ENCODE peak calls at places on chromosomes 6 and 20, in seven cellular contexts. U is heart left ventricle, F is gastrocnemius medialis, C is lower leg skin, E is HepG2, T is uterus, V is tibial nerve. L is an unnamed sample.

GRCh38 chr6:158863646-158864045 is 44.5 kb upstream of the EZR start:
- DNase-seq in U (no peak), F (no peak), C (peak; percentile 29), E (no peak), T (no peak), V (no peak), L (no peak)

GRCh38 chr20:33474097-33474846 is 15.6 kb upstream of the CBFA2T2 start:
- DNase-seq in U (no peak), F (no peak), C (no peak), E (peak; percentile 71), T (no peak), V (no peak), L (no peak)

GRCh38 chr6:2680264-2680908 is 70.3 kb downstream of the MYLK4 start:
- DNase-seq in U (no peak), F (no peak), C (no peak), E (no peak), T (no peak), V (no peak), L (no peak)

GRCh38 chr20:13299401-13299800 is 78.3 kb downstream of the ISM1 start:
- DNase-seq in U (no peak), F (no peak), C (no peak), E (no peak), T (no peak), V (no peak), L (no peak)

GRCh38 chr20:22583773-22584629 is at the start of gene FOXA2:
- DNase-seq in U (no peak), F (no peak), C (no peak), E (peak; percentile 93), T (no peak), V (no peak), L (no peak)

GRCh38 chr6:11675610-11676009 is 103.0 kb downstream of the ADTRP start:
- DNase-seq in U (no peak), F (no peak), C (no peak), E (no peak), T (no peak), V (no peak), L (no peak)

GRCh38 chr20:3768342-3769130 is 983 bp upstream of the ADISSP start:
- DNase-seq in U (peak; percentile 76), F (peak; percentile 44), C (peak; percentile 95), E (peak; percentile 83), T (peak; percentile 71), V (peak; percentile 60), L (peak; percentile 75)

GRCh38 chr6:103122766-103123601 is 1729.5 kb downstream of the GRIK2 start:
- DNase-seq in U (peak; percentile 13), F (no peak), C (no peak), E (peak; percentile 44), T (no peak), V (no peak), L (no peak)

GRCh38 chr6:131924881-131925474 is 26.2 kb downstream of the CCN2 start:
- DNase-seq in U (no peak), F (no peak), C (no peak), E (peak; percentile 77), T (no peak), V (no peak), L (no peak)

GRCh38 chr6:143545976-143546547 is 34.5 kb upstream of the FUCA2 start:
- DNase-seq in U (no peak), F (no peak), C (no peak), E (peak; percentile 68), T (no peak), V (no peak), L (no peak)

GRCh38 chr6:44229376-44230033 is 6.1 kb downstream of the SLC29A1 start:
- DNase-seq in U (peak; percentile 62), F (peak; percentile 88), C (no peak), E (no peak), T (no peak), V (no peak), L (no peak)

GRCh38 chr20:52746768-52747167 is 225.4 kb upstream of the TSHZ2 start:
- DNase-seq in U (no peak), F (no peak), C (no peak), E (no peak), T (no peak), V (no peak), L (no peak)

GRCh38 chr6:146886587-146887446 is 288.0 kb downstream of the ADGB start:
- DNase-seq in U (no peak), F (no peak), C (no peak), E (no peak), T (no peak), V (no peak), L (no peak)

GRCh38 chr6:89640804-89641203 is 2.3 kb upstream of the LYRM2 start:
- DNase-seq in U (no peak), F (no peak), C (no peak), E (no peak), T (no peak), V (no peak), L (no peak)

GRCh38 chr6:99521557-99522286 is 6.5 kb upstream of the USP45 start:
- DNase-seq in U (no peak), F (no peak), C (no peak), E (peak; percentile 6), T (peak; percentile 39), V (no peak), L (no peak)

GRCh38 chr20:62065669-62066338 is at the start of gene TAF4:
- DNase-seq in U (peak; percentile 81), F (peak; percentile 58), C (peak; percentile 94), E (peak; percentile 59), T (peak; percentile 80), V (peak; percentile 39), L (peak; percentile 98)
- TF ChIP-seq POLR2A in U (peak; percentile 85), F (peak; percentile 86), C (no peak), E (peak; percentile 92), T (peak; percentile 93), V (peak; percentile 54), L (peak; percentile 95)

DNA sequence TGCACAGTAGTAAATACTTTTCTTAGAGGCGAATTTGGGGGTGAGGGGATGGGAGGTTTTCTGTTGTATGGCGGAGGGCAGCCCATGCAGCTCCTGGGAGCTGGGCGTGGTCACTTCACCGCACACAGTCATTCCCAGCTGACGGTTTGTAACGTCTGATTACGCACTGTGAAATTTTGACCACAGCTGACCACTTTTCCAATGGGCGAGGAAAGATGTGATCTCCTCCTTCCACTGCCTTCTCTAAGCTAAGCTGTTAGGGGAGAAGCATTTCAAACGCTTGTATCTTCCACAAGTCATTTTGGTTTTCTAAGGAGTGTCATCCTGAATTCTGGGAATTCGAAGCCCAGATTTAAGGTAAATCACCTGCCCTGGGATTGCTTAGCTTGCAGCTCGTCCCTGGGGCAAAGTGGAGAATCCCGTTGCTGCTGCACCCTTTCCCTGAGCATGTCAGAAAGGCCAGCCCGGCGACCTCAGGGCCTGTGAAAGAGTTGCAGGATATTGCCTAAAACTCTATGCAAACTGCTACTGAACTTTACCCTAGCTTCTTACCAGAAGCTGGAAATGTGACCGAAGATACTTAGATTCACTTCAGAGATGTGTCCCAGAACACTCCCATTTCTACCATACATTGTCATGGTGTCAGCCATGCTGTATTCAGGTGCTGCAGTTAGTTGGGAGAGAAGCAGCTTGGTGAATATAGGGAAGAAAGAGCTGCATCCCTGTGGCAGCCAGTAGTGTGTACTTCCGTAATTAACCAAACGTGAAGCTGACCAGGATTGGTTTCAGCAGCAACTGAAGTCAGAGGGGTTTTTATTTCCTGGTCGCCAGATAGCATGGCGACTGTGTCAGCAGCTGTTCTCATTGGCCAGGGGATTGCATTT is 58.9 kb downstream of the RREB1 start:
- DNase-seq in U (no peak), F (no peak), C (no peak), E (no peak), T (no peak), V (no peak), L (no peak)
- TF ChIP-seq POLR2A in U (no peak), F (no peak), C (no peak), E (no peak), T (no peak), V (no peak), L (no peak)

DNA sequence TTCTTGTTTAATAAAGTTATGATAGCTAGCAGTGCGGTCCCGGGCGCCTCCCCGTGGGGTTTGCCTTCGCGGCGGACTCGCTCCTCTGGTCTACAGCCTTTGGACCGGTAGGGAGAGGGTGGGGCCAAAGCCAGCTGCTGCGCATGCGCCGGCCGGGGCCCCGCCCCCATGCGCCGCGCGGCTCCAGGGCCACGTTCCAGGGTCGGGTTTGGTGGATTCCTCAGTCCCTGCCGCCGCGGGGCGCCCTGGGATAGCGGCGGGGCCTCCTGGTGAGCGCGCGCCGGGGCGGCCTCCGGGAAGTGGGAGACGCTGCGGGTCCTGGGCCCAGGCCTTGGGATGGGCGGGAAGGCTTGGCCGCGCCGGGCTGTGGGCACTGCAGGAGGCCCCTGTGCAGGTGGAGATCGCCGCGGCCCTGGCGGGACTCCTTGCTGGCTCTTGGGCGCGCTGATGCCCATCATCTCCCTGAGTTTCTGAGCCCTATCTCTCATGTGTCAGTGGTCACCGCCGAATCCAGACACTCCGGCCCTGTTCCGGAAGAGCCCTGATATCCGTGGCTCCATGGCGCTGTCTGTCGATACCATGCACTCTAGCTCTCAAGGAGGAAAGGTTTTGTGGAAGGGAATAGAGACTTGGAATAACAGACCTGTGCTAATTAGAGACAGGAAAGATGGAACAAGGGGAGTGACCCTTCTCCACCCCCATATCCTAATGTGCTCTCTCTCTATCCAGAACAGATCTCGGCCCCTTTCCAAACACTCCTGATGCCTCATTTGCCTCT is at the start of gene VARS2:
- DNase-seq in U (peak; percentile 91), F (peak; percentile 86), C (peak; percentile 98), E (peak; percentile 92), T (peak; percentile 97), V (peak; percentile 86), L (peak; percentile 98)
- TF ChIP-seq POLR2A in U (peak; percentile 92), F (peak; percentile 85), C (no peak), E (peak; percentile 85), T (peak; percentile 90), V (peak; percentile 75), L (peak; percentile 78)

GRCh38 chr6:14079433-14079832 is 38.1 kb upstream of the CD83 start:
- DNase-seq in U (peak; percentile 32), F (no peak), C (no peak), E (no peak), T (no peak), V (no peak), L (no peak)

GRCh38 chr6:14072084-14072483 is 45.5 kb upstream of the CD83 start:
- DNase-seq in U (no peak), F (no peak), C (no peak), E (no peak), T (no peak), V (no peak), L (no peak)

GRCh38 chr6:14070457-14070856 is 47.1 kb upstream of the CD83 start:
- DNase-seq in U (no peak), F (no peak), C (no peak), E (no peak), T (no peak), V (no peak), L (no peak)

GRCh38 chr6:14077193-14077853 is 40.2 kb upstream of the CD83 start:
- DNase-seq in U (no peak), F (no peak), C (no peak), E (no peak), T (no peak), V (no peak), L (no peak)

DNA sequence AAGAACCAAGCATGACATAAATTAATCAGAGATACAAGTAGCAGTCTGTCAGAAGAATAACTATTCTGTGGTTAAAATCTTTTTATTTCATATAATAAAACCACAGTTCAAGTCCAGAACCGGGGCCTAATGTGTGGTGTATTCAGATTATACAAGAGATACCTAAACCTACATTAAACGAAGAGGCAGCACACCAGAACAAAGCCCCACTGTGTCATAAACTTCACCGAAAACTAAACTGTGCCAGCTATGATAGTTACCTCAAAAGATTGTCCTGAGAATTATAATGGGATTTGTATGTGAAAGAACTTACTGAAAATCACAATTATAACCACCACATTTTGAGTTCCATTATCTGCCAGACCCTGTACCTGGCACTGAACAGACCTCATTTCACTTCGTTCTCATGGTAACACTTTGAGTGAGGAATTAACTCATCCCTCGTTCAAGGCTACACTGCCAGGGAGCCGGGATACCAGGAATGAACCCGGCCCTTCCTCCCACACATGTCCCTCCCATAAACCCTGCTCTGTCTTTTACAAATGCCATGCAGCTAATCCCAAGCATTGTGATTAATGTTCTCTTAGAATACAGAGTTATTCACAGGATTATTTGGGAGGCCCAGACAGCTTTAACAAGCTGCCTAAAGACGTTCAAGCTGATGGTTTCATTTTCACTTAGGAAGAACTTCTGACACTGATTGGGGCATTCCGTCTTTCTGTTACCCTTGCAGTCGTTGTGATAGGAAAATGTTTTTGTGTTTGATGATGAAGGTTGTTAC is 42.7 kb upstream of the CD83 start:
- DNase-seq in U (peak; percentile 12), F (no peak), C (no peak), E (no peak), T (peak; percentile 34), V (no peak), L (no peak)
- TF ChIP-seq POLR2A in U (no peak), F (no peak), C (no peak), E (no peak), T (no peak), V (no peak), L (no peak)